ENCODE peak calls at places on chromosomes 6 and 20, in four cellular contexts. P is PC-3, Y is GM23338, I is foreskin fibroblast. W is an unnamed sample.

GRCh38 chr6:111210074-111210729 is 122.9 kb downstream of the SLC16A10 start:
- DNase-seq in P (peak; percentile 76), Y (peak; percentile 86), I (peak; percentile 77), W (peak; percentile 68)

GRCh38 chr6:27757307-27757706 is 154.9 kb downstream of the OR2B2 start:
- DNase-seq in P (no peak), Y (peak; percentile 75), I (peak; percentile 12), W (peak; percentile 25)

GRCh38 chr6:81894286-81894685 is 141.8 kb upstream of the TENT5A start:
- DNase-seq in P (no peak), Y (no peak), I (peak; percentile 71), W (no peak)

GRCh38 chr6:156767603-156768467 is 9.3 kb upstream of the ARID1B start:
- DNase-seq in P (no peak), Y (peak; percentile 46), I (peak; percentile 38), W (peak; percentile 37)

GRCh38 chr6:160004419-160005160 is 35.7 kb downstream of the IGF2R start:
- DNase-seq in P (no peak), Y (no peak), I (no peak), W (no peak)

GRCh38 chr20:61730631-61731362 is 334.9 kb downstream of the TAF4 start:
- DNase-seq in P (no peak), Y (no peak), I (no peak), W (no peak)

GRCh38 chr6:2949121-2949520 is 22.2 kb downstream of the SERPINB6 start:
- DNase-seq in P (no peak), Y (no peak), I (no peak), W (no peak)

GRCh38 chr20:20204326-20204725 is 152.0 kb downstream of the CFAP61 start:
- DNase-seq in P (no peak), Y (no peak), I (no peak), W (no peak)

GRCh38 chr20:58986286-58986967 is 5.4 kb downstream of the NELFCD start:
- DNase-seq in P (no peak), Y (no peak), I (no peak), W (no peak)

GRCh38 chr20:45363611-45364492 is 896 bp downstream of the SYS1 start:
- DNase-seq in P (no peak), Y (no peak), I (no peak), W (no peak)

GRCh38 chr6:130749402-130749801 is 77.8 kb upstream of the SMLR1 start:
- DNase-seq in P (no peak), Y (peak; percentile 41), I (no peak), W (no peak)

GRCh38 chr6:131831392-131831791 is 23.6 kb downstream of the ENPP1 start:
- DNase-seq in P (peak; percentile 38), Y (no peak), I (peak; percentile 57), W (no peak)

GRCh38 chr6:44785123-44785522 is 397.6 kb downstream of the CDC5L start:
- DNase-seq in P (no peak), Y (no peak), I (no peak), W (peak; percentile 72)

GRCh38 chr6:143958839-143959399 is 49.1 kb downstream of the PLAGL1 start:
- DNase-seq in P (no peak), Y (peak; percentile 93), I (no peak), W (no peak)

GRCh38 chr6:45494734-45495133 is 117.0 kb upstream of the SUPT3H start:
- DNase-seq in P (no peak), Y (no peak), I (no peak), W (no peak)